ENCODE peak calls at places on chromosomes 6 and 20, in six cellular contexts. One of them, this sample, is unnamed.

GRCh38 chr20:31815408-31816188 is 3.6 kb upstream of the MYLK2 start:
- DNase-seq in naive thymus-derived CD4-positive, alpha-beta T cell: no peak
- DNase-seq in adipocyte: peak; percentile 27
- DNase-seq in activated B cell treated with CpG ODN at 0.5 μM for 24 hours: no peak
- DNase-seq in cardiac fibroblast: peak; percentile 22
- DNase-seq in cardiac muscle cell: peak; percentile 17
- DNase-seq in this sample: no peak

GRCh38 chr20:24017160-24017761 is 28.7 kb upstream of the GGTLC1 start:
- DNase-seq in naive thymus-derived CD4-positive, alpha-beta T cell: no peak
- DNase-seq in cardiac fibroblast: peak; percentile 55
- DNase-seq in adipocyte: no peak
- DNase-seq in cardiac muscle cell: no peak
- DNase-seq in activated B cell treated with CpG ODN at 0.5 μM for 24 hours: no peak
- DNase-seq in this sample: no peak

GRCh38 chr6:3918474-3918873 is 69.3 kb downstream of the FAM50B start:
- DNase-seq in cardiac muscle cell: no peak
- DNase-seq in naive thymus-derived CD4-positive, alpha-beta T cell: no peak
- DNase-seq in adipocyte: no peak
- DNase-seq in cardiac fibroblast: no peak
- DNase-seq in activated B cell treated with CpG ODN at 0.5 μM for 24 hours: no peak
- DNase-seq in this sample: peak; percentile 42

GRCh38 chr6:7894272-7895124 is 16.1 kb downstream of the TXNDC5 start:
- DNase-seq in cardiac fibroblast: no peak
- DNase-seq in cardiac muscle cell: no peak
- DNase-seq in activated B cell treated with CpG ODN at 0.5 μM for 24 hours: no peak
- DNase-seq in adipocyte: no peak
- DNase-seq in naive thymus-derived CD4-positive, alpha-beta T cell: no peak
- DNase-seq in this sample: no peak

GRCh38 chr6:40845588-40845987 is 193.4 kb downstream of the UNC5CL start:
- DNase-seq in naive thymus-derived CD4-positive, alpha-beta T cell: peak; percentile 11
- DNase-seq in cardiac fibroblast: peak; percentile 46
- DNase-seq in adipocyte: peak; percentile 54
- DNase-seq in activated B cell treated with CpG ODN at 0.5 μM for 24 hours: no peak
- DNase-seq in cardiac muscle cell: peak; percentile 76
- DNase-seq in this sample: no peak

GRCh38 chr20:53081916-53082863 is 110.0 kb downstream of the TSHZ2 start:
- DNase-seq in cardiac muscle cell: no peak
- DNase-seq in adipocyte: no peak
- DNase-seq in naive thymus-derived CD4-positive, alpha-beta T cell: no peak
- DNase-seq in activated B cell treated with CpG ODN at 0.5 μM for 24 hours: no peak
- DNase-seq in cardiac fibroblast: no peak
- DNase-seq in this sample: no peak

GRCh38 chr6:88588938-88589337 is 374.5 kb downstream of the RNGTT start:
- DNase-seq in adipocyte: no peak
- DNase-seq in cardiac fibroblast: no peak
- DNase-seq in naive thymus-derived CD4-positive, alpha-beta T cell: no peak
- DNase-seq in cardiac muscle cell: no peak
- DNase-seq in activated B cell treated with CpG ODN at 0.5 μM for 24 hours: no peak
- DNase-seq in this sample: no peak

GRCh38 chr20:58636983-58637421 is 14.1 kb upstream of the STX16 start:
- DNase-seq in cardiac fibroblast: no peak
- DNase-seq in activated B cell treated with CpG ODN at 0.5 μM for 24 hours: no peak
- DNase-seq in adipocyte: no peak
- DNase-seq in cardiac muscle cell: no peak
- DNase-seq in naive thymus-derived CD4-positive, alpha-beta T cell: no peak
- DNase-seq in this sample: no peak

GRCh38 chr6:89432875-89433636 is at the start of gene ANKRD6:
- DNase-seq in adipocyte: peak; percentile 88
- DNase-seq in activated B cell treated with CpG ODN at 0.5 μM for 24 hours: peak; percentile 95
- DNase-seq in cardiac muscle cell: peak; percentile 87
- DNase-seq in naive thymus-derived CD4-positive, alpha-beta T cell: peak; percentile 81
- DNase-seq in cardiac fibroblast: peak; percentile 33
- DNase-seq in this sample: peak; percentile 67

GRCh38 chr6:134826889-134827737 is 122.8 kb downstream of the ALDH8A1 start:
- DNase-seq in cardiac muscle cell: no peak
- DNase-seq in adipocyte: peak; percentile 95
- DNase-seq in activated B cell treated with CpG ODN at 0.5 μM for 24 hours: no peak
- DNase-seq in naive thymus-derived CD4-positive, alpha-beta T cell: no peak
- DNase-seq in cardiac fibroblast: peak; percentile 89
- DNase-seq in this sample: peak; percentile 92

GRCh38 chr6:13767121-13767794 is 47.1 kb downstream of the MCUR1 start:
- DNase-seq in naive thymus-derived CD4-positive, alpha-beta T cell: peak; percentile 48
- DNase-seq in cardiac muscle cell: peak; percentile 78
- DNase-seq in adipocyte: peak; percentile 63
- DNase-seq in cardiac fibroblast: peak; percentile 48
- DNase-seq in activated B cell treated with CpG ODN at 0.5 μM for 24 hours: no peak
- DNase-seq in this sample: peak; percentile 66

GRCh38 chr20:57500941-57501340 is 24.0 kb downstream of the CTCFL start:
- DNase-seq in cardiac fibroblast: no peak
- DNase-seq in adipocyte: no peak
- DNase-seq in cardiac muscle cell: no peak
- DNase-seq in activated B cell treated with CpG ODN at 0.5 μM for 24 hours: no peak
- DNase-seq in naive thymus-derived CD4-positive, alpha-beta T cell: no peak
- DNase-seq in this sample: no peak

GRCh38 chr6:78781001-78781400 is 86.3 kb upstream of the IRAK1BP1 start:
- DNase-seq in activated B cell treated with CpG ODN at 0.5 μM for 24 hours: no peak
- DNase-seq in cardiac fibroblast: no peak
- DNase-seq in adipocyte: no peak
- DNase-seq in naive thymus-derived CD4-positive, alpha-beta T cell: no peak
- DNase-seq in cardiac muscle cell: no peak
- DNase-seq in this sample: no peak

GRCh38 chr6:91352878-91353277 is 766.0 kb upstream of the MAP3K7 start:
- DNase-seq in naive thymus-derived CD4-positive, alpha-beta T cell: no peak
- DNase-seq in activated B cell treated with CpG ODN at 0.5 μM for 24 hours: no peak
- DNase-seq in cardiac muscle cell: no peak
- DNase-seq in adipocyte: no peak
- DNase-seq in cardiac fibroblast: no peak
- DNase-seq in this sample: no peak

GRCh38 chr20:49006446-49006980 is 39.6 kb upstream of the CSE1L start:
- DNase-seq in naive thymus-derived CD4-positive, alpha-beta T cell: no peak
- DNase-seq in cardiac fibroblast: no peak
- DNase-seq in adipocyte: no peak
- DNase-seq in cardiac muscle cell: no peak
- DNase-seq in activated B cell treated with CpG ODN at 0.5 μM for 24 hours: no peak
- DNase-seq in this sample: no peak

GRCh38 chr6:142569676-142570075 is 267.9 kb downstream of the ADGRG6 start:
- DNase-seq in activated B cell treated with CpG ODN at 0.5 μM for 24 hours: no peak
- DNase-seq in cardiac muscle cell: peak; percentile 1
- DNase-seq in naive thymus-derived CD4-positive, alpha-beta T cell: peak; percentile 59
- DNase-seq in adipocyte: peak; percentile 9
- DNase-seq in cardiac fibroblast: peak; percentile 5
- DNase-seq in this sample: no peak

GRCh38 chr20:46588532-46589509 is 38.4 kb upstream of the OCSTAMP start:
- DNase-seq in cardiac fibroblast: no peak
- DNase-seq in naive thymus-derived CD4-positive, alpha-beta T cell: no peak
- DNase-seq in cardiac muscle cell: no peak
- DNase-seq in adipocyte: no peak
- DNase-seq in activated B cell treated with CpG ODN at 0.5 μM for 24 hours: no peak
- DNase-seq in this sample: no peak

GRCh38 chr20:35290887-35291417 is 1.3 kb downstream of the FAM83C start:
- DNase-seq in activated B cell treated with CpG ODN at 0.5 μM for 24 hours: no peak
- DNase-seq in cardiac fibroblast: no peak
- DNase-seq in naive thymus-derived CD4-positive, alpha-beta T cell: no peak
- DNase-seq in cardiac muscle cell: no peak
- DNase-seq in adipocyte: no peak
- DNase-seq in this sample: no peak

GRCh38 chr6:27791182-27791939 is 120.8 kb downstream of the OR2B2 start:
- DNase-seq in activated B cell treated with CpG ODN at 0.5 μM for 24 hours: no peak
- DNase-seq in cardiac fibroblast: peak; percentile 93
- DNase-seq in adipocyte: peak; percentile 88
- DNase-seq in cardiac muscle cell: peak; percentile 10
- DNase-seq in naive thymus-derived CD4-positive, alpha-beta T cell: peak; percentile 7
- DNase-seq in this sample: peak; percentile 82

GRCh38 chr6:131295081-131295480 is 159.8 kb downstream of the AKAP7 start:
- DNase-seq in cardiac fibroblast: no peak
- DNase-seq in cardiac muscle cell: no peak
- DNase-seq in activated B cell treated with CpG ODN at 0.5 μM for 24 hours: no peak
- DNase-seq in adipocyte: no peak
- DNase-seq in naive thymus-derived CD4-positive, alpha-beta T cell: no peak
- DNase-seq in this sample: no peak

GRCh38 chr6:157317129-157317814 is 6.0 kb downstream of the TMEM242 start:
- DNase-seq in cardiac fibroblast: peak; percentile 94
- DNase-seq in naive thymus-derived CD4-positive, alpha-beta T cell: no peak
- DNase-seq in activated B cell treated with CpG ODN at 0.5 μM for 24 hours: no peak
- DNase-seq in cardiac muscle cell: no peak
- DNase-seq in adipocyte: peak; percentile 84
- DNase-seq in this sample: peak; percentile 96

GRCh38 chr20:7723284-7723683 is 217.0 kb downstream of the HAO1 start:
- DNase-seq in naive thymus-derived CD4-positive, alpha-beta T cell: no peak
- DNase-seq in cardiac fibroblast: peak; percentile 93
- DNase-seq in adipocyte: no peak
- DNase-seq in activated B cell treated with CpG ODN at 0.5 μM for 24 hours: no peak
- DNase-seq in cardiac muscle cell: no peak
- DNase-seq in this sample: no peak

GRCh38 chr20:45998337-45998736 is 10.4 kb upstream of the MMP9 start:
- DNase-seq in cardiac muscle cell: no peak
- DNase-seq in activated B cell treated with CpG ODN at 0.5 μM for 24 hours: no peak
- DNase-seq in cardiac fibroblast: no peak
- DNase-seq in adipocyte: no peak
- DNase-seq in naive thymus-derived CD4-positive, alpha-beta T cell: no peak
- DNase-seq in this sample: no peak

GRCh38 chr6:35370124-35370741 is 27.9 kb downstream of the PPARD start:
- DNase-seq in adipocyte: peak; percentile 89
- DNase-seq in naive thymus-derived CD4-positive, alpha-beta T cell: no peak
- DNase-seq in activated B cell treated with CpG ODN at 0.5 μM for 24 hours: no peak
- DNase-seq in cardiac fibroblast: peak; percentile 96
- DNase-seq in cardiac muscle cell: no peak
- DNase-seq in this sample: peak; percentile 89

GRCh38 chr6:3231213-3232016 is 4.0 kb upstream of the TUBB2B start:
- DNase-seq in cardiac muscle cell: peak; percentile 81
- DNase-seq in adipocyte: peak; percentile 95
- DNase-seq in activated B cell treated with CpG ODN at 0.5 μM for 24 hours: no peak
- DNase-seq in naive thymus-derived CD4-positive, alpha-beta T cell: no peak
- DNase-seq in cardiac fibroblast: peak; percentile 51
- DNase-seq in this sample: peak; percentile 79

GRCh38 chr6:11328613-11329247 is 96.3 kb upstream of the NEDD9 start:
- DNase-seq in adipocyte: peak; percentile 51
- DNase-seq in activated B cell treated with CpG ODN at 0.5 μM for 24 hours: no peak
- DNase-seq in naive thymus-derived CD4-positive, alpha-beta T cell: no peak
- DNase-seq in cardiac fibroblast: peak; percentile 78
- DNase-seq in cardiac muscle cell: no peak
- DNase-seq in this sample: no peak

GRCh38 chr20:58306421-58307261 is 2.9 kb upstream of the RAB22A start:
- DNase-seq in cardiac muscle cell: no peak
- DNase-seq in adipocyte: peak; percentile 12
- DNase-seq in cardiac fibroblast: peak; percentile 81
- DNase-seq in activated B cell treated with CpG ODN at 0.5 μM for 24 hours: peak; percentile 53
- DNase-seq in naive thymus-derived CD4-positive, alpha-beta T cell: peak; percentile 90
- DNase-seq in this sample: no peak

GRCh38 chr20:38893485-38894090 is 32.6 kb upstream of the FAM83D start:
- DNase-seq in cardiac muscle cell: peak; percentile 77
- DNase-seq in naive thymus-derived CD4-positive, alpha-beta T cell: peak; percentile 77
- DNase-seq in cardiac fibroblast: peak; percentile 50
- DNase-seq in adipocyte: peak; percentile 71
- DNase-seq in activated B cell treated with CpG ODN at 0.5 μM for 24 hours: peak; percentile 76
- DNase-seq in this sample: no peak

GRCh38 chr20:57414867-57415592 is 23.8 kb downstream of the RBM38 start:
- DNase-seq in adipocyte: no peak
- DNase-seq in cardiac muscle cell: no peak
- DNase-seq in naive thymus-derived CD4-positive, alpha-beta T cell: no peak
- DNase-seq in cardiac fibroblast: peak; percentile 46
- DNase-seq in activated B cell treated with CpG ODN at 0.5 μM for 24 hours: no peak
- DNase-seq in this sample: no peak

GRCh38 chr6:155890409-155890808 is 434.8 kb upstream of the NOX3 start:
- DNase-seq in naive thymus-derived CD4-positive, alpha-beta T cell: no peak
- DNase-seq in cardiac muscle cell: no peak
- DNase-seq in adipocyte: no peak
- DNase-seq in activated B cell treated with CpG ODN at 0.5 μM for 24 hours: no peak
- DNase-seq in cardiac fibroblast: no peak
- DNase-seq in this sample: no peak

GRCh38 chr20:44959896-44960852 is at the start of gene TOMM34:
- DNase-seq in naive thymus-derived CD4-positive, alpha-beta T cell: peak; percentile 90
- DNase-seq in cardiac muscle cell: peak; percentile 98
- DNase-seq in cardiac fibroblast: peak; percentile 91
- DNase-seq in activated B cell treated with CpG ODN at 0.5 μM for 24 hours: peak; percentile 92
- DNase-seq in adipocyte: peak; percentile 98
- DNase-seq in this sample: peak; percentile 94

GRCh38 chr6:165800337-165800736 is 137.3 kb upstream of the PDE10A start:
- DNase-seq in naive thymus-derived CD4-positive, alpha-beta T cell: no peak
- DNase-seq in adipocyte: no peak
- DNase-seq in activated B cell treated with CpG ODN at 0.5 μM for 24 hours: no peak
- DNase-seq in cardiac fibroblast: peak; percentile 31
- DNase-seq in cardiac muscle cell: no peak
- DNase-seq in this sample: no peak

GRCh38 chr6:126040826-126041225 is 54.5 kb downstream of the TRMT11 start:
- DNase-seq in naive thymus-derived CD4-positive, alpha-beta T cell: no peak
- DNase-seq in cardiac fibroblast: peak; percentile 84
- DNase-seq in activated B cell treated with CpG ODN at 0.5 μM for 24 hours: no peak
- DNase-seq in cardiac muscle cell: no peak
- DNase-seq in adipocyte: peak; percentile 84
- DNase-seq in this sample: no peak

GRCh38 chr20:18717062-18717461 is 96.5 kb upstream of the SCP2D1 start:
- DNase-seq in cardiac muscle cell: no peak
- DNase-seq in naive thymus-derived CD4-positive, alpha-beta T cell: peak; percentile 6
- DNase-seq in cardiac fibroblast: no peak
- DNase-seq in activated B cell treated with CpG ODN at 0.5 μM for 24 hours: no peak
- DNase-seq in adipocyte: no peak
- DNase-seq in this sample: no peak

GRCh38 chr20:63969851-63970713 is at the start of gene ZNF512B:
- DNase-seq in activated B cell treated with CpG ODN at 0.5 μM for 24 hours: peak; percentile 41
- DNase-seq in adipocyte: peak; percentile 88
- DNase-seq in cardiac fibroblast: peak; percentile 44
- DNase-seq in naive thymus-derived CD4-positive, alpha-beta T cell: peak; percentile 58
- DNase-seq in cardiac muscle cell: peak; percentile 83
- DNase-seq in this sample: no peak

GRCh38 chr20:4444404-4444803 is 277.3 kb upstream of the PRND start:
- DNase-seq in activated B cell treated with CpG ODN at 0.5 μM for 24 hours: no peak
- DNase-seq in adipocyte: peak; percentile 41
- DNase-seq in naive thymus-derived CD4-positive, alpha-beta T cell: no peak
- DNase-seq in cardiac muscle cell: no peak
- DNase-seq in cardiac fibroblast: peak; percentile 50
- DNase-seq in this sample: no peak

GRCh38 chr20:13422637-13423036 is 201.6 kb downstream of the ISM1 start:
- DNase-seq in cardiac muscle cell: no peak
- DNase-seq in adipocyte: no peak
- DNase-seq in naive thymus-derived CD4-positive, alpha-beta T cell: no peak
- DNase-seq in cardiac fibroblast: peak; percentile 22
- DNase-seq in activated B cell treated with CpG ODN at 0.5 μM for 24 hours: no peak
- DNase-seq in this sample: no peak

GRCh38 chr6:140854363-140854762 is 1278.4 kb upstream of the GJE1 start:
- DNase-seq in cardiac fibroblast: no peak
- DNase-seq in naive thymus-derived CD4-positive, alpha-beta T cell: no peak
- DNase-seq in activated B cell treated with CpG ODN at 0.5 μM for 24 hours: no peak
- DNase-seq in cardiac muscle cell: no peak
- DNase-seq in adipocyte: no peak
- DNase-seq in this sample: no peak

This sample was measured in right atrium auricular region.